ENCODE peak calls at places on chromosomes 3 and 15, in nine cellular contexts. J, F, N, A, D, H, R, W and B are unnamed samples.

GRCh38 chr3:130981469-130981868 is 45.2 kb downstream of the ASTE1 start:
- DNase-seq in J (no peak), F (no peak), N (no peak), A (no peak), D (no peak), H (no peak), R (no peak), W (no peak), B (no peak)

GRCh38 chr15:33111051-33111451 is 83.5 kb downstream of the FMN1 start:
- DNase-seq in J (peak), F (no peak), N (peak), A (no peak), D (no peak), H (no peak), R (peak), W (no peak), B (no peak)

GRCh38 chr3:36380171-36381031 is at the start of gene STAC:
- DNase-seq in J (peak), F (no peak), N (no peak), A (peak), D (no peak), H (no peak), R (no peak), W (no peak), B (no peak)

GRCh38 chr15:35111861-35112260 is 26.8 kb upstream of the NANOGP8 start:
- DNase-seq in J (no peak), F (no peak), N (no peak), A (no peak), D (no peak), H (no peak), R (no peak), W (no peak), B (no peak)

GRCh38 chr3:107855710-107856109 is 235.1 kb downstream of the CD47 start:
- DNase-seq in J (peak), F (no peak), N (peak), A (no peak), D (no peak), H (no peak), R (peak), W (peak), B (peak)

GRCh38 chr3:120506828-120507774 is 56.3 kb upstream of the FSTL1 start:
- DNase-seq in J (peak), F (no peak), N (peak), A (no peak), D (no peak), H (no peak), R (peak), W (peak), B (peak)

GRCh38 chr3:150362515-150363302 is 45.4 kb upstream of the TSC22D2 start:
- DNase-seq in J (no peak), F (no peak), N (no peak), A (no peak), D (no peak), H (no peak), R (no peak), W (no peak), B (no peak)

GRCh38 chr15:83654379-83655236 is 685 bp downstream of the ADAMTSL3 start:
- DNase-seq in J (no peak), F (no peak), N (no peak), A (no peak), D (no peak), H (no peak), R (no peak), W (no peak), B (no peak)

GRCh38 chr3:65914740-65915366 is 123.9 kb downstream of the MAGI1 start:
- DNase-seq in J (peak), F (no peak), N (peak), A (no peak), D (no peak), H (no peak), R (peak), W (peak), B (no peak)